ENCODE peak calls at places on chromosome 19, in nine cellular contexts. R is endothelial cell, W is progenitor cell of endocrine pancreas, C is RWPE1, N is AG04450, D is fibroblast of lung, Z is psoas muscle, K is activated B cell treated with CpG ODN at 0.5 μM for 24 hours, X is tibial nerve. M is an unnamed sample.

GRCh38 chr19:18440936-18441803 is 3.2 kb upstream of the ISYNA1 start:
- DNase-seq in Z (no peak), D (no peak), W (no peak), K (no peak), R (no peak), X (no peak), C (no peak), N (no peak), M (no peak)

GRCh38 chr19:17121736-17122293 is 46.2 kb downstream of the MYO9B start:
- DNase-seq in X (no peak), R (no peak), K (no peak), W (no peak), D (peak; percentile 94), C (no peak), N (no peak), Z (no peak), M (no peak)

GRCh38 chr19:46630806-46631205 is 5.2 kb downstream of the GNG8 start:
- DNase-seq in R (no peak), X (no peak), N (no peak), C (no peak), D (no peak), Z (no peak), K (no peak), W (no peak), M (no peak)

GRCh38 chr19:31892060-31892459 is 453.4 kb upstream of the ZNF507 start:
- DNase-seq in C (no peak), R (no peak), K (no peak), D (no peak), N (no peak), Z (no peak), W (no peak), X (no peak), M (no peak)

GRCh38 chr19:47099576-47100050 is 14.0 kb downstream of the ZC3H4 start:
- DNase-seq in N (no peak), Z (peak; percentile 8), D (no peak), C (no peak), W (no peak), K (no peak), R (no peak), X (no peak), M (no peak)

GRCh38 chr19:35204799-35205732 is 23.5 kb downstream of the FAM187B start:
- DNase-seq in R (no peak), D (no peak), W (no peak), Z (no peak), C (no peak), X (peak; percentile 28), K (peak; percentile 52), N (no peak), M (no peak)

GRCh38 chr19:49581007-49581508 is at the start of gene PRRG2:
- DNase-seq in K (no peak), C (no peak), X (no peak), N (no peak), W (no peak), Z (no peak), R (no peak), D (no peak), M (no peak)

GRCh38 chr19:21934131-21934530 is 76.6 kb downstream of the ZNF208 start:
- DNase-seq in C (no peak), X (no peak), K (no peak), D (no peak), Z (no peak), N (no peak), W (no peak), R (no peak), M (no peak)

GRCh38 chr19:38310279-38310670 is 5.5 kb downstream of the YIF1B start:
- DNase-seq in R (no peak), Z (no peak), K (no peak), D (no peak), N (no peak), W (no peak), X (no peak), C (no peak), M (no peak)

GRCh38 chr19:38308006-38308766 is 4.1 kb downstream of the C19orf33 start:
- DNase-seq in R (no peak), K (no peak), D (no peak), C (no peak), X (no peak), Z (no peak), W (no peak), N (no peak), M (no peak)

GRCh38 chr19:38307597-38307996 is 3.5 kb downstream of the C19orf33 start:
- DNase-seq in Z (no peak), X (no peak), R (no peak), W (no peak), C (no peak), K (no peak), N (no peak), D (no peak), M (no peak)

GRCh38 chr19:38309615-38310278 is 5.7 kb downstream of the C19orf33 start:
- DNase-seq in N (no peak), C (no peak), Z (no peak), D (no peak), R (no peak), K (no peak), W (no peak), X (no peak), M (no peak)

DNA sequence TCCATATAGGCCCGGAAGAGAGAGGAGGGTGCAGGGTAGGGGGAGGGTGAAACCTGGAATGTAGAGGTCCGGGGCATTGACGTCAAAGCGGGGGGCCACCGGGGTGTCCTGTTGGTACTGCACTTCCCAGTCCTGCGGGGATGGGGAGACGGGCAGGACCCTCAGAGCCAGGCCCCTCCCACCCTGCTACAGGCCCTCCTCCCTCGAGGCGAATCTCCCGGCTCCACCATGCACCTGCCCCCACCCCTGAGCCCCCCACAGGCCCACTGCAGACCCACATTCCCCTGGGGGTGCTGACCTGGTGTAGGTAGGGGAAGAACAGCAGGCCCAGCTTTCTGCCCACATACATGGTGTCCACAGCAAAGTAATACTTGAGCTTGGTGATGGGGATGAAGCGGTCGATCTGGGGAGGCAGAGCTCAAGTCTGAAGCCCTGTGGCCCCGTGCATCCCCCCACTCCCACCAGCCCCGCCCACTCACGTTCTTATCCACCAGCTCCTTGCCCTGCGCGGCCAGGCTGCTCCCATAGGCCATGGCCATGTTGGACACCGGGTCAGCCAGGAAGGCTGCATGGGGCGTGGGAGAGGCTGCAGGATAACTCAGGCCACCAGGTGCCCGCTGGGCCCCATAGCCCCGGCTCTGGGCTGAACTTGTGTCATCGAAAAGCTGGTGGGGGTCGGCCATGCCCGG is 5.0 kb downstream of the C19orf33 start:
- DNase-seq in D (no peak), R (no peak), Z (no peak), W (no peak), X (no peak), N (no peak), K (no peak), C (no peak), M (no peak)
- TF ChIP-seq CTCF in D (no peak), R (no peak), Z (no peak), W (no peak), X (no peak), N (no peak), K (no peak), C (no peak), M (no peak)

GRCh38 chr19:36214388-36215275 is at the start of the genes ZNF146 and ZNF565:
- DNase-seq in K (peak; percentile 90), R (peak; percentile 97), Z (peak; percentile 99), C (peak; percentile 92), D (peak; percentile 99), W (peak; percentile 96), N (peak; percentile 97), X (peak; percentile 96), M (peak; percentile 90)
- TF ChIP-seq CTCF in K (no peak), R (no peak), Z (no peak), C (no peak), D (no peak), W (no peak), N (no peak), X (peak; percentile 66), M (no peak)

GRCh38 chr19:44644391-44645016 is 794 bp downstream of the PVR start:
- DNase-seq in D (peak; percentile 54), R (peak; percentile 21), W (no peak), K (no peak), N (no peak), C (peak; percentile 71), X (no peak), Z (no peak), M (no peak)

GRCh38 chr19:44641866-44642265 is 1.8 kb upstream of the PVR start:
- DNase-seq in R (no peak), Z (no peak), X (no peak), N (no peak), K (no peak), D (no peak), W (no peak), C (no peak), M (no peak)

GRCh38 chr19:44642375-44642774 is 1.3 kb upstream of the PVR start:
- DNase-seq in R (no peak), X (no peak), Z (no peak), D (no peak), C (no peak), W (no peak), N (no peak), K (no peak), M (no peak)

GRCh38 chr19:44645407-44646048 is 1.8 kb downstream of the PVR start:
- DNase-seq in N (no peak), R (no peak), K (no peak), D (no peak), C (no peak), W (no peak), X (no peak), Z (no peak), M (no peak)

DNA sequence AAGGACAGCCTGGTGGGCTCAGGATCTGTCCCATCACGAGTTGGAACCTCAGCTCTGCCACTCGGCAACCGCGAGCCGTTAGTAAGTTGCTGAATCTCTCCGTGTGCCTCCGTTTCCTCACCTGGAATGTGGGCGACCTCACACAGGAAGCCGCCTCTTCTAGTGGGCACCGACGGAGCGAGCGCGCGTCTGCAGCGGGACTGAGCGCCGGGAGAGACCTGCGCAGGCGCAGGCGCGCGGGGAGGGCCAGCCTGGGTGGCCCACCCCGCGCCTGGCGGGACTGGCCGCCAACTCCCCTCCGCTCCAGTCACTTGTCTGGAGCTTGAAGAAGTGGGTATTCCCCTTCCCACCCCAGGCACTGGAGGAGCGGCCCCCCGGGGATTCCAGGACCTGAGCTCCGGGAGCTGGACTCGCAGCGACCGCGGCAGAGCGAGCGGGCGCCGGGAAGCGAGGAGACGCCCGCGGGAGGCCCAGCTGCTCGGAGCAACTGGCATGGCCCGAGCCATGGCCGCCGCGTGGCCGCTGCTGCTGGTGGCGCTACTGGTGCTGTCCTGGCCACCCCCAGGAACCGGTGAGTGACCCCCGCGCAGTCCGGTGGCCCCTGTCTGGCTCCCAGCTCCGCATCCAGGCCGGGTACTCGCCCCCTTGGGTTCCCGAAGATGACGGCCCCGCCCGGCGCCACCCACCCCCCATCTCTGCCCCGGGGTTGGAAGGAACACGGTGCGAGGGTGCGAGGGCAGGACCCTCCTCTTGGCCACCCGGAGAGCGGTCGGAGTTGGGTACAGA is at the start of gene PVR:
- DNase-seq in W (peak; percentile 40), N (no peak), Z (peak; percentile 87), D (peak; percentile 75), K (no peak), R (peak; percentile 59), C (peak; percentile 89), X (no peak), M (peak; percentile 29)
- TF ChIP-seq CTCF in W (peak; percentile 20), N (no peak), Z (no peak), D (no peak), K (no peak), R (no peak), C (no peak), X (no peak), M (no peak)

DNA sequence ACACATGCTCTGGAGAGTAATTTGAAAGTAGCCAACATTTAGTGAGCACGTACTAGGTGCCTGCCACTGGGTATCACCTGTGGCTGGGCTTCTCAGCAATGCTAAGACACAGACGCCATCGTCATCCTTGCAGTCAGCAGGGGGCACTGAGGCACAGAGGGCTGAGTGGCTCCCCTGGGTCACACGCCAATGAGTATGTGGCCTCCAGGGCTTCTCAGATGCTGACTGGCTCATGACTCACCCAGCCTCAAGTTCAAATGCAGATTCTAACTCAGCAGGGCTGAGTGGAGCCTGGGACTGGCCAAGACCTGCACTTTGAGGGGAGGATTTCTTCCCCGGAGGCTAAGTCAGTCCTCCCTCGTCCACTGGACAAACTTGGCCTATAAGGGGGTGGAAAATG is 115.1 kb upstream of the CACNA1A start:
- DNase-seq in Z (no peak), D (peak; percentile 96), R (no peak), K (no peak), W (no peak), X (no peak), N (peak; percentile 67), C (peak; percentile 88), M (no peak)
- TF ChIP-seq CTCF in Z (no peak), D (peak; percentile 67), R (no peak), K (no peak), W (no peak), X (no peak), N (peak; percentile 39), C (no peak), M (no peak)